ENCODE peak calls at places on chromosome X, in five cellular contexts. L is H9; R is AG04450; J is effector memory CD4-positive, alpha-beta T cell; U is IMR-90. E is an unnamed sample. For H3K9me3, the result is how much of the 10 kb centered on the place peaks cover.

GRCh38 chrX:66015906-66016689 is 23.8 kb downstream of the VSIG4 start:
- DNase-seq in L (no peak), R (no peak), J (no peak), U (no peak), E (no peak)

GRCh38 chrX:120668357-120668756 is 38.5 kb upstream of the C1GALT1C1 start:
- DNase-seq in L (no peak), R (no peak), J (no peak), U (no peak), E (no peak)

GRCh38 chrX:46642145-46642544 is 68.6 kb downstream of the CHST7 start:
- DNase-seq in L (no peak), R (no peak), J (no peak), U (peak), E (no peak)

GRCh38 chrX:125422986-125423385 is 103.3 kb downstream of the TEX13C start:
- DNase-seq in L (no peak), R (no peak), J (no peak), U (no peak), E (no peak)

GRCh38 chrX:12434493-12434892 is 296.2 kb downstream of the FRMPD4 start:
- DNase-seq in L (peak), R (no peak), J (no peak), U (no peak), E (no peak)

GRCh38 chrX:11665144-11666040 is at the start of gene ARHGAP6:
- DNase-seq in L (peak), R (no peak), J (no peak), U (peak), E (no peak)

GRCh38 chrX:102029026-102029425 is 96.5 kb upstream of the TCEAL2 start:
- DNase-seq in L (no peak), R (no peak), J (no peak), U (no peak), E (no peak)

GRCh38 chrX:51641421-51642021 is 22.8 kb upstream of the CENPVL3 start:
- DNase-seq in L (peak), R (peak), J (no peak), U (peak), E (no peak)

GRCh38 chrX:140762061-140762460 is 52.5 kb downstream of the LINC00632 start:
- DNase-seq in L (peak), R (no peak), J (no peak), U (peak), E (no peak)

GRCh38 chrX:133185119-133185518 is 33.0 kb downstream of the TFDP3 start:
- DNase-seq in L (peak), R (no peak), J (no peak), U (no peak), E (no peak)

DNA sequence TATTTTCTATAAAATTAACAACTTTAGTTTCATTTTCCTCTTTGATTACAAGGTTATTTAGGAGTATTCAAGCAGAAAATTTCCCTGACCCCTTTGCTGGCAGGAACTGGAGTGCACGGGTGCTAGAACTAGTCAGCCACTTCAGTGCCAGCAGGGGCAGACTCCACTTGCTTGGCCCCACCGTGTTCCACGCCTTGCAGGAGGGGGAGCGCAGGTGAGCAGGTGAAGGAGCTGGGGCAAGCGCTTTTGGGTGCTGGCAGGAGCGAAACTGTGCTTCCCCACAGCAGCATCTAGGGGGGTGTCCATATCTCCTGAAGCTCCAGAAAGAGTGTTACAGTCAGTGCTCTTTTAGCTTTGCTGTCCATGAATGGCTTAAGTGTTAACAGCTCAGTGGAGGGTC is 45.5 kb downstream of the MID2 start:
- DNase-seq in L (no peak), R (no peak), J (no peak), U (no peak), E (no peak)
- H3K9me3 ChIP-seq in L (under half), R (under half), J (under half), U (under half), E (under half)

GRCh38 chrX:153800746-153801145 is 6.3 kb downstream of the SSR4 start:
- DNase-seq in L (no peak), R (no peak), J (no peak), U (no peak), E (no peak)

GRCh38 chrX:153802513-153803045 is 8.1 kb downstream of the SSR4 start:
- DNase-seq in L (no peak), R (no peak), J (no peak), U (no peak), E (no peak)

GRCh38 chrX:153801646-153802045 is 7.2 kb downstream of the SSR4 start:
- DNase-seq in L (no peak), R (no peak), J (no peak), U (no peak), E (no peak)

GRCh38 chrX:153799326-153799725 is 4.9 kb downstream of the SSR4 start:
- DNase-seq in L (no peak), R (no peak), J (no peak), U (no peak), E (no peak)

GRCh38 chrX:153800177-153800722 is 5.8 kb downstream of the SSR4 start:
- DNase-seq in L (no peak), R (no peak), J (no peak), U (no peak), E (no peak)
- H3K9me3 ChIP-seq in L (under half), R (under half), J (under half), U (under half), E (under half)

DNA sequence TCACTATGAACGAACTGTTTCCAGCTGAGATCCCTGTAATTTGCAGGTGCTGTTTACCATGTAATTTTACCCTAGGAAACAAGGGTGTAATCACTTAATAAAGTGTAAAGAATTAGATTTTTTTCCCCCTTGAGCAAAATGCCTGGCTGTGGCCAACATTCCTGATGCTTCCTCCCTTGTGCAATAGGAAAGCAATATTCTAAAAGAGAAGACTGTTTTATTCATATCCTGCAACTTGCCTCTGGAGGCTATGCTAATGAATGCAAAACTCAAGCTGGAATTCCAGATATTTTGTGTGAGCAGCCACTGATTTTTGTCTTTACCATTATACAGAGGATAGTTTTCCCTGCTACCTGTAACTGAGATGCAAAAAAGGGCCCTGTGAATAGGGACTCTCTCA is 98.0 kb downstream of the AWAT2 start:
- DNase-seq in L (no peak), R (no peak), J (no peak), U (no peak), E (no peak)
- H3K9me3 ChIP-seq in L (under half), R (under half), J (under half), U (under half), E (under half)

GRCh38 chrX:115561605-115562491 is 874 bp downstream of the PLS3 start:
- DNase-seq in L (peak), R (no peak), J (no peak), U (peak), E (no peak)
- H3K9me3 ChIP-seq in L (under half), R (under half), J (under half), U (under half), E (under half)

GRCh38 chrX:154373340-154374306 is 811 bp downstream of the FLNA start:
- DNase-seq in L (peak), R (peak), J (no peak), U (peak), E (no peak)

GRCh38 chrX:154370882-154371770 is 3.3 kb downstream of the FLNA start:
- DNase-seq in L (peak), R (peak), J (peak), U (peak), E (peak)

GRCh38 chrX:154372612-154373022 is 1.8 kb downstream of the FLNA start:
- DNase-seq in L (no peak), R (no peak), J (no peak), U (peak), E (no peak)

GRCh38 chrX:154370300-154370881 is 4.0 kb downstream of the FLNA start:
- DNase-seq in L (no peak), R (no peak), J (no peak), U (no peak), E (no peak)

DNA sequence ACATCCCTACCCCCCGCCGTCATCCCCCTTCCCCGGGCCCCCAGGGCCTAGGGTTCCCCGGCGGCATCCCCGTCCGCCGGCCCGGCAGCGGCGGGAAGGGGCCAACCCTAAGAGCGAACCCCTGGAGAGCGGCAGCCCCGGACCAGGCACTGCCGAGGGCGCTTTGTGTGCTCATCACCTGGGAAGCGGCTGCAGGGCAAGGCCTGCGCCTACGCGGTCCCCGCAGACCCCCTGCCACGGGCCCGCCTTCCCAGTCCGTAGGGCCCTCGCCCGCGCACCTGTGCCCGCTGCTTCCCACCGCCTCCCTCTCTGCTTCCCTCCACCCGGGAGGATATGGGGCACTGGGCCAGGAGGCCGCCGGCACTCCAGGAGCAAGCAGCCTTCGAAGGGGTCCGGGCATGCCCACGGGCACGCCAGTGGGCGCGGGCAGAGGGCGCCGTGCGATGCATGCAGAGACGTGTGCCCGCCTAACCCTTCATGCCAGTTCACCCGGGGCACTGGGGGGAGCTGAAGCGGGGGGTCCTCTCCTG is 2.6 kb downstream of the FLNA start:
- DNase-seq in L (no peak), R (no peak), J (no peak), U (no peak), E (no peak)
- H3K9me3 ChIP-seq in L (under half), R (under half), J (under half), U (under half), E (under half)

GRCh38 chrX:144916785-144917184 is 330.5 kb upstream of the SPANXN1 start:
- DNase-seq in L (no peak), R (no peak), J (no peak), U (no peak), E (no peak)
- H3K9me3 ChIP-seq in L (under half), R (under half), J (under half), U (under half), E (under half)

GRCh38 chrX:41716217-41716616 is 7.8 kb upstream of the GPR82 start:
- DNase-seq in L (no peak), R (no peak), J (no peak), U (no peak), E (no peak)
- H3K9me3 ChIP-seq in L (under half), R (under half), J (under half), U (under half), E (under half)

E was measured in T-helper 17 cell.